ENCODE peak calls at places on chromosomes 11 and 22, in four cellular contexts. R is HS-5; A is activated T-helper 2 cell treated with anti-CD3 and anti-CD28 coated beads, Interferon-gamma antibody, Interleukin-2, Interleukin-4, amounts not matched to agents 10 μg/mL and 5 μg/mL and 100 μg/mL, durations not matched to agents 14 hours and 24 hours and 36 hours; P is pancreas. J is an unnamed sample.

GRCh38 chr11:131064373-131064991 is 148.2 kb upstream of the SNX19 start:
- DNase-seq in R (no peak), A (no peak), P (peak), J (no peak)

GRCh38 chr11:76623171-76623883 is 47.2 kb downstream of the LRRC32 start:
- DNase-seq in P (no peak), A (no peak), R (no peak), J (peak)

GRCh38 chr11:27514076-27514475 is 7.5 kb upstream of the LIN7C start:
- DNase-seq in A (no peak), R (no peak), P (no peak), J (no peak)

GRCh38 chr22:24053481-24054226 is 42.5 kb downstream of the CABIN1 start:
- DNase-seq in P (no peak), A (no peak), R (no peak), J (no peak)

GRCh38 chr22:49800408-49801238 is 27.1 kb downstream of the BRD1 start:
- DNase-seq in R (no peak), P (peak), A (no peak), J (no peak)

GRCh38 chr22:49632199-49633009 is 195.3 kb downstream of the BRD1 start:
- DNase-seq in P (peak), A (no peak), R (no peak), J (no peak)

GRCh38 chr22:49151256-49152131 is 676.2 kb downstream of the BRD1 start:
- DNase-seq in A (no peak), P (no peak), R (no peak), J (peak)

GRCh38 chr11:76279651-76280050 is 73.3 kb upstream of the WNT11 start:
- DNase-seq in A (no peak), R (no peak), P (no peak), J (no peak)

GRCh38 chr22:18056161-18056666 is 21.6 kb upstream of the PEX26 start:
- DNase-seq in R (no peak), P (no peak), A (no peak), J (no peak)

GRCh38 chr11:66410191-66410590 is 10.6 kb upstream of the NPAS4 start:
- DNase-seq in A (no peak), P (no peak), R (no peak), J (no peak)

GRCh38 chr11:100963375-100963774 is 166.2 kb downstream of the PGR start:
- DNase-seq in P (no peak), A (no peak), R (no peak), J (no peak)

GRCh38 chr11:124460459-124460858 is 15.0 kb upstream of the OR8B8 start:
- DNase-seq in P (no peak), R (no peak), A (no peak), J (no peak)

GRCh38 chr11:46348986-46349401 is 1.7 kb downstream of the DGKZ start:
- DNase-seq in P (no peak), A (peak), R (no peak), J (no peak)

GRCh38 chr11:126547691-126548090 is 192.2 kb downstream of the ST3GAL4 start:
- DNase-seq in P (no peak), A (no peak), R (no peak), J (no peak)

GRCh38 chr11:57424137-57424801 is 2.7 kb downstream of the SLC43A3 start:
- DNase-seq in P (no peak), A (no peak), R (no peak), J (no peak)

GRCh38 chr11:118895093-118896039 is 11.7 kb downstream of the CXCR5 start:
- DNase-seq in A (peak), P (peak), R (no peak), J (no peak)

GRCh38 chr11:112587664-112588063 is 327.0 kb upstream of the PLET1 start:
- DNase-seq in A (no peak), R (no peak), P (no peak), J (no peak)

GRCh38 chr22:46854125-46854870 is 91.8 kb downstream of the TBC1D22A start:
- DNase-seq in P (no peak), A (no peak), R (no peak), J (no peak)

GRCh38 chr11:24234822-24235508 is 261.9 kb upstream of the LUZP2 start:
- DNase-seq in P (no peak), A (no peak), R (no peak), J (peak)

GRCh38 chr11:72937439-72937838 is 123.2 kb downstream of the ATG16L2 start:
- DNase-seq in A (no peak), R (no peak), P (no peak), J (no peak)

GRCh38 chr11:62689421-62690183 is at the start of gene LRRN4CL:
- DNase-seq in R (peak), A (no peak), P (no peak), J (no peak)

GRCh38 chr22:19051381-19051780 is 70.8 kb downstream of the DGCR2 start:
- DNase-seq in A (no peak), R (no peak), P (no peak), J (no peak)